ENCODE peak calls at places on chromosomes 5 and 9, in five cellular contexts. X, O, K, G and Y are unnamed samples.

GRCh38 chr9:35907732-35908483 is 1.4 kb upstream of the SPAAR start:
- DNase-seq in X (no peak), O (peak), K (peak), G (peak), Y (peak)

GRCh38 chr9:89954229-89954628 is 349.4 kb downstream of the GADD45G start:
- DNase-seq in X (no peak), O (no peak), K (no peak), G (no peak), Y (no peak)

GRCh38 chr5:107555425-107556090 is 115.2 kb downstream of the EFNA5 start:
- DNase-seq in X (no peak), O (no peak), K (no peak), G (no peak), Y (no peak)

GRCh38 chr5:11955386-11955785 is 51.1 kb upstream of the CTNND2 start:
- DNase-seq in X (no peak), O (no peak), K (no peak), G (no peak), Y (no peak)

GRCh38 chr5:170603578-170604565 is 100.1 kb downstream of the KCNIP1 start:
- DNase-seq in X (no peak), O (peak), K (peak), G (peak), Y (no peak)

GRCh38 chr9:13705356-13705755 is 425.9 kb upstream of the MPDZ start:
- DNase-seq in X (no peak), O (no peak), K (no peak), G (no peak), Y (no peak)

GRCh38 chr9:72005451-72005850 is 55.0 kb downstream of the C9orf57 start:
- DNase-seq in X (no peak), O (no peak), K (no peak), G (no peak), Y (no peak)

GRCh38 chr5:169954786-169955185 is 25.5 kb downstream of the INSYN2B start:
- DNase-seq in X (no peak), O (no peak), K (no peak), G (no peak), Y (no peak)

GRCh38 chr5:175513726-175514125 is 35.4 kb downstream of the SFXN1 start:
- DNase-seq in X (no peak), O (no peak), K (no peak), G (no peak), Y (no peak)

GRCh38 chr9:91395553-91396470 is 27.8 kb downstream of the NFIL3 start:
- DNase-seq in X (peak), O (no peak), K (no peak), G (no peak), Y (no peak)

DNA sequence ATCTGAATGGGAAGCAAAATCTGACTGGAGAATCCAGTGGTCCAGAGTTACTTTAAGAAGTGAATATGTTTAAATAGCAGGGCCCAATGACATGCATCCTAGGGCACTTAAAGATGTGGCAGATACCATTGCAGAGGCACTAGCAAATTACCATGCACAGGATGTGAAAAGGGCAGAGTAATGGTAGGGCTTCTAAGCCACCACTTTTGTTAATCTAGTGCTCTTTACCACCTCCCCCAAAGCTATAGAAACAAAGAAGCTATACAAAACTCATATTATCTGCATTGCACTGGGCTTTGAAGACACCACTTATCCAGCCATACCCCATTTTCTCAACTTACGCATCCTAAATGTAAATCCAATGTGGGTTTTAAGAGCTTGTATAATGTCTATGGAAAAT is 81.2 kb downstream of the ZCCHC7 start:
- DNase-seq in X (no peak), O (no peak), K (no peak), G (peak), Y (no peak)
- H3K4me3 ChIP-seq in X (no peak), O (no peak), K (no peak), G (no peak), Y (no peak)

DNA sequence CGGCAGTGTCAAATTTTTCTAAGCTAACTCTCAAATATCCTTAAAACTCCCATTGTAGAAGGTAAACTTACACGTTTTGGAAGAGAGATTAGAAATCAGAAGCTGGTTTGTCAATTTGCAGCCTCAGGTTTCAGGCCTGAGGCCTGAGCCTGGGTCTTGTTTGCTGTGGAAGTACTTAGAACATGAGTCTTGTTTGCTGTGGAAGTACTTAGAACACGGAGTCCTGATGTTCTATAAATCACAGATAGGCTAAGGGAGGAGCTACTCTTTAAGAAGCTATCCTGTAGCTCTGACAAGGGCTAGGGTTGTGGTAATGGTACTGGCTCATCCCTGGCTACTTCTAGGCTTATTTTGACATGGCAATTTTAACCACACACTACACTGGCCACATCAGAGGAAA is 97.8 kb downstream of the FBXW11 start:
- DNase-seq in X (no peak), O (no peak), K (no peak), G (no peak), Y (no peak)
- TF ChIP-seq POLR2AphosphoS5 in X (no peak), O (no peak), K (no peak), G (no peak), Y (no peak)

GRCh38 chr5:524442-525163 is at the start of gene SLC9A3:
- DNase-seq in X (no peak), O (no peak), K (no peak), G (no peak), Y (no peak)
- TF ChIP-seq EZH2 in X (no peak), O (no peak), K (peak), G (peak), Y (no peak)

GRCh38 chr5:166947045-166947444 is 1344.4 kb upstream of the WWC1 start:
- DNase-seq in X (no peak), O (no peak), K (no peak), G (no peak), Y (no peak)

GRCh38 chr5:166948679-166949078 is 1342.8 kb upstream of the WWC1 start:
- DNase-seq in X (no peak), O (no peak), K (no peak), G (no peak), Y (no peak)

DNA sequence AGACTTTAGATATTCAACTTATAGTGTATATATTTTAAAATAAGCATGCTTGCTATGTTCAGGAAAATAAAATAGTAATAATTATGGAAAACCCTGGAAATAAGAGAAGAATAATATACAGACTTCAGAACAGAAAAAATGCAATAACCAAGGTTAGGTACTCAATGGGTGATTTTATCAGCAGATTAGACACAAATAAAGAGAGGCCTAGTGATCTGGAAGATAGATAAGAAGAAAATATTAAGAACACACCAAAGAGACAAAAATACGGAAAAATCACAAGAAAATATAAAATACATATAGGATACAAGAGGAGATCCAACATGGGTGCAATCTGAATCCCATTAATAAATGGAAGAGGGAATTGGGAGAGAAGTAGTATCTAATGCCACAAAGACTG is 1348.5 kb upstream of the WWC1 start:
- DNase-seq in X (no peak), O (no peak), K (no peak), G (no peak), Y (no peak)
- H3K4me3 ChIP-seq in X (no peak), O (no peak), K (no peak), G (no peak), Y (no peak)

DNA sequence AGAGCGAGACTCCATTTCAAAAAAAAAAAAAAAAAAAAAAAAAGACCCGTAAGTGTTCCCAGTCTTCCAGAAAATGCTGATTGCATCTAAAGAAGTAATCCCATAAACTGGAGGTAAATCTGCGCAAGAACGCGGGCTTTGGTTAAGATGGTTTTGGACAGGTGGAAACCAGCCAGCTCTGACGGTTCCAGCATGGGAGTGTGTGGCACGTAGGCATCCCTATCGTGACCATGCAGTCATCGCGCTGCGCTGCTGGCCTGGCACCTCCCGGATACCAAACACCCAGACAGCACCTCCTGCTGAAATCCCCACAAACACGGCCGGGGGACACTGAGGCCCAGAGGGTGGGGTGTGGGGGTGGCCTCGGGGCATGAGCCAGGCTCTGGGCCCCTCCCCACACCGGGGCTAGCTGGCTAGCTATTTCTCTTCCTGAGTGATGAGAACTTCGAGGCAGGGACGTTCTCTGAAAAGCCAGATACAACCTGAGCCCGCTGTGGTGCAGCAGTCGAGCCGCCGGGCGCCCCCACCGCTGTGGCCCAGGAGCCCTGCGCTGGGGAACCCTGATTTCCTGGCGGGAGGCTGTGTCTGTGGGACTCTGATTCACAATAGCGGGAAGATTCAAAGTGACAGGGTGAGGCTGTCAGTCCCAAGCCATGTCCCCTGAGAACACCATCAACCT is 32.2 kb upstream of the NOTCH1 start:
- DNase-seq in X (no peak), O (no peak), K (no peak), G (no peak), Y (no peak)
- TF ChIP-seq POLR2AphosphoS5 in X (no peak), O (no peak), K (no peak), G (no peak), Y (no peak)

GRCh38 chr9:130936285-130937117 is 2.5 kb downstream of the FIBCD1 start:
- DNase-seq in X (no peak), O (peak), K (peak), G (peak), Y (no peak)
- TF ChIP-seq EZH2 in X (no peak), O (no peak), K (no peak), G (no peak), Y (no peak)

DNA sequence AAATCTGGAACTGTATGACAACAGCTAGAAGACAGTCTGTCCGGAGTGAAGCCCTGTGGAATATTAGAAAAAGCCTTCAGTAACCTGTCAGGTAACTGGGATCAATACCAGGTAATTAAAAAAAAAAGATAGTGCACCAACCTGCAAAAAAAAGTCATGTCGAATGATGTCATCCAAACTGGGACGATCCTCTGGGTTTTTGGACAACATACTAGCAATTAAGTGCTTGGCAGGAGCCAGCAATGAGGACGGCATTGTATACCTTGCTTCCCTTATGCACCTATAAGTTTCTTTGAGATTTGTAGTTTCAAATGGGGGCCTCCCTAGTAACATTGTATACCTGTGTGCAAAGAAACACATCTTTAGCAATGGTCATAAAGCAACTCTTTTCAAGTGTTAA is 2.8 kb downstream of the PLK2 start:
- DNase-seq in X (no peak), O (no peak), K (no peak), G (no peak), Y (no peak)
- H3K4me3 ChIP-seq in X (no peak), O (no peak), K (no peak), G (no peak), Y (no peak)

DNA sequence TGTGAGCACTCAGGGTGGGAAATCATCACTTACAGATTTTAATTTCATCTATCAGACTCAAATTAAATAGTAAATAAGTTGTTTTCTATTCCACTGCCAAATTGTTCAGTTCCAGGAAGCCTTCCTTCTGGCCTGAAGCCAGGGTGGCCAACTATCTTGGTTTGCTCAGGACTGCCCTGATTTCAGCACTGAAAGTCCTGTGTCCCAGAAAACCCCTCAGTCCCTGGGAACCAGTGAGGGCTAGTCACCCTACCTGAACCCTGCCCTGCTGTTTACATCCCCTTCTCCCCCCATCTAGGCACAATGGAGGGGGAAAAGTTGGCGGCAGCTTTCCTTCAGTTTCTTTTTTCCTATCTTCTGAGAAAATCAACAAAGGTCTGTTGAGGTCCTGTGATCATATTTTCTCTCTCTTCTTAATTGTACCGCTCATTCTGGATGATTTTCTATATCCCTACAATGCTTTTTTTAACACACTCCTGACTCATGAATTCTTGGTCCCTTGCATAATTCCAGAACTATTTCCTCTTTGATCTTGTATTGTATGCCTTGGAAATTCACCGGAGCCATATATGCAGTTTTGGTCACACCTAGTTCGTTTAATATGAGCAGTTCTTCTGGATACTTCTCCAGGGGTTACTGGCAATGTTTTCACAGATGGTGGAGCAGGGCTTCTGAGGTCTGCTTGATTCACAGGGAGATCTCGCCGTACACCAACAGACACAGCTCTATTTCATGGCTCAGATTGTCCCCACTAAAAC is 103.8 kb downstream of the MAP1B start:
- DNase-seq in X (no peak), O (no peak), K (no peak), G (no peak), Y (no peak)
- TF ChIP-seq POLR2AphosphoS5 in X (no peak), O (no peak), K (no peak), G (no peak), Y (no peak)